ENCODE peak calls at places on chromosome 16, in six cellular contexts. Z is HepG2, V is erythroblast, M is H54, R is GM12878, I is IMR-90. F is an unnamed sample.

GRCh38 chr16:10514369-10515055 is 65.9 kb downstream of the EMP2 start:
- DNase-seq in Z (peak), R (no peak), I (peak), M (peak), V (peak), F (peak)

GRCh38 chr16:55832788-55833583 is at the start of gene CES1:
- DNase-seq in M (no peak), Z (peak), I (no peak), V (no peak), R (no peak), F (no peak)

GRCh38 chr16:57711-58110 is 4.1 kb downstream of the SNRNP25 start:
- DNase-seq in M (no peak), V (no peak), R (no peak), I (peak), Z (no peak), F (no peak)

GRCh38 chr16:1807626-1808025 is 14.1 kb upstream of the IGFALS start:
- DNase-seq in Z (no peak), V (no peak), M (no peak), R (no peak), I (no peak), F (no peak)

GRCh38 chr16:66263168-66263972 is 103.1 kb upstream of the CDH5 start:
- DNase-seq in R (no peak), V (no peak), M (no peak), I (no peak), Z (no peak), F (no peak)

GRCh38 chr16:63361032-63361624 is 1324.9 kb upstream of the CDH8 start:
- DNase-seq in V (peak), Z (peak), R (no peak), M (peak), I (peak), F (peak)

GRCh38 chr16:83409347-83409746 is 398.4 kb upstream of the HSBP1 start:
- DNase-seq in I (no peak), R (no peak), M (no peak), V (no peak), Z (no peak), F (no peak)

GRCh38 chr16:85485379-85485778 is 127.7 kb upstream of the GSE1 start:
- DNase-seq in M (no peak), Z (no peak), I (no peak), V (no peak), R (no peak), F (no peak)

GRCh38 chr16:4945560-4946502 is 8.9 kb upstream of the PPL start:
- DNase-seq in I (no peak), Z (no peak), M (peak), R (no peak), V (no peak), F (peak)

GRCh38 chr16:67968440-67969285 is at the start of gene SLC12A4:
- DNase-seq in M (peak), V (peak), I (peak), Z (peak), R (no peak), F (peak)
- TF ChIP-seq POLR2A in M (peak), V (peak), I (peak), Z (peak), R (peak), F (peak)

DNA sequence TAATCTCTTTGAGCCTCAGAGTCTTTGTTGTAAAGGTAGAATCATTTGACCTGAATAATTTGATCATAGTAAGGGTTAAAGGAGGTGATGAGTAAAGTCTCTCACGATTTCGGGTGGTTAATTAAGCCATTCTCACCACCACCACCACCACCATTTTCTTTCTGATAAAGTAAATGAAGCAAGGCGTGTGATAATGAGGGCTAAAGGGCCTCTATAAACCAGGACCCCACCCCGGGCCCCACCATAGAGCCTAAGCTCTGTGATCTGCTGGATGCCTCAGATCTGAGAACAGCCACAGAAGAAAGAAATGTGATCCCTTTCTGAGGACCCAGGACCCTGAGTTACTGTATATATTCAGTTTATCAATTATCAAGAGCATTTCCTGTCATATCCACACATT is 33.1 kb upstream of the ADAMTS18 start:
- DNase-seq in I (no peak), V (no peak), R (no peak), Z (no peak), M (no peak), F (no peak)
- TF ChIP-seq POLR2A in I (no peak), V (no peak), R (no peak), Z (no peak), M (no peak), F (no peak)

GRCh38 chr16:50351116-50351515 is 17.7 kb downstream of the BRD7 start:
- DNase-seq in Z (no peak), R (no peak), I (peak), M (no peak), V (no peak), F (no peak)

GRCh38 chr16:50354082-50354481 is 14.7 kb downstream of the BRD7 start:
- DNase-seq in Z (no peak), R (no peak), I (no peak), M (no peak), V (no peak), F (no peak)

GRCh38 chr16:50354629-50355456 is 13.9 kb downstream of the BRD7 start:
- DNase-seq in R (no peak), I (no peak), V (peak), M (no peak), Z (no peak), F (no peak)

GRCh38 chr16:50351952-50352351 is 16.8 kb downstream of the BRD7 start:
- DNase-seq in M (no peak), I (no peak), V (no peak), Z (no peak), R (no peak), F (no peak)
- TF ChIP-seq POLR2A in M (no peak), I (no peak), V (no peak), Z (no peak), R (no peak), F (no peak)

GRCh38 chr16:16005725-16006124 is 56.3 kb downstream of the ABCC1 start:
- DNase-seq in V (no peak), Z (no peak), I (no peak), R (no peak), M (no peak), F (no peak)
- TF ChIP-seq POLR2A in V (no peak), Z (no peak), I (no peak), R (no peak), M (no peak), F (no peak)